ENCODE peak calls at places on chromosomes 1 and 21, in six cellular contexts. W, O, L, V, Y and I are unnamed samples.

GRCh38 chr1:115764541-115764940 is 4.0 kb downstream of the CASQ2 start:
- DNase-seq in W (peak; percentile 20), O (no peak), L (peak; percentile 24), V (no peak), Y (peak; percentile 57), I (peak; percentile 24)

GRCh38 chr1:110563089-110563488 is 43.1 kb downstream of the KCNA2 start:
- DNase-seq in W (no peak), O (no peak), L (no peak), V (no peak), Y (no peak), I (no peak)

GRCh38 chr1:198919667-198920398 is 281.0 kb downstream of the PTPRC start:
- DNase-seq in W (no peak), O (no peak), L (no peak), V (no peak), Y (no peak), I (no peak)

GRCh38 chr1:40341509-40342380 is 24.7 kb upstream of the COL9A2 start:
- DNase-seq in W (no peak), O (no peak), L (no peak), V (no peak), Y (no peak), I (no peak)

GRCh38 chr1:43786201-43786958 is 79.0 kb downstream of the ST3GAL3 start:
- DNase-seq in W (peak; percentile 6), O (no peak), L (no peak), V (no peak), Y (no peak), I (no peak)

GRCh38 chr1:165215676-165216075 is 140.8 kb downstream of the LMX1A start:
- DNase-seq in W (no peak), O (no peak), L (no peak), V (no peak), Y (no peak), I (no peak)

GRCh38 chr1:2132222-2133038 is 62.1 kb downstream of the FAAP20 start:
- DNase-seq in W (peak; percentile 8), O (peak; percentile 70), L (peak; percentile 80), V (peak; percentile 75), Y (peak; percentile 26), I (peak; percentile 14)

GRCh38 chr1:170959385-170959784 is 24.1 kb downstream of the MROH9 start:
- DNase-seq in W (no peak), O (no peak), L (no peak), V (no peak), Y (no peak), I (no peak)

GRCh38 chr1:159584536-159584935 is 3.1 kb upstream of the APCS start:
- DNase-seq in W (no peak), O (no peak), L (no peak), V (no peak), Y (no peak), I (no peak)

GRCh38 chr1:41366428-41367101 is 5.3 kb downstream of the FOXO6 start:
- DNase-seq in W (no peak), O (peak; percentile 20), L (no peak), V (peak; percentile 71), Y (no peak), I (no peak)

GRCh38 chr1:119347858-119348257 is 20.7 kb upstream of the HAO2 start:
- DNase-seq in W (no peak), O (no peak), L (no peak), V (no peak), Y (no peak), I (no peak)

GRCh38 chr1:26861286-26861701 is 1.7 kb upstream of the SFN start:
- DNase-seq in W (no peak), O (no peak), L (no peak), V (no peak), Y (no peak), I (peak; percentile 46)

GRCh38 chr1:37919277-37919676 is 27.6 kb downstream of the INPP5B start:
- DNase-seq in W (no peak), O (peak; percentile 41), L (peak; percentile 37), V (no peak), Y (peak; percentile 34), I (peak; percentile 46)

GRCh38 chr1:67683736-67684525 is 1.1 kb upstream of the GADD45A start:
- DNase-seq in W (peak; percentile 69), O (no peak), L (no peak), V (no peak), Y (no peak), I (no peak)

GRCh38 chr1:68104155-68104554 is 53.7 kb upstream of the DIRAS3 start:
- DNase-seq in W (peak; percentile 71), O (no peak), L (no peak), V (no peak), Y (no peak), I (no peak)

GRCh38 chr1:156836041-156836654 is 19.5 kb upstream of the SH2D2A start:
- DNase-seq in W (no peak), O (no peak), L (no peak), V (no peak), Y (no peak), I (no peak)

GRCh38 chr1:66386712-66387111 is 147.2 kb upstream of the SGIP1 start:
- DNase-seq in W (no peak), O (no peak), L (no peak), V (no peak), Y (no peak), I (no peak)

GRCh38 chr1:29912413-29912812 is 676.1 kb downstream of the PTPRU start:
- DNase-seq in W (peak; percentile 6), O (no peak), L (no peak), V (no peak), Y (peak; percentile 8), I (no peak)

GRCh38 chr1:27122652-27123051 is 32.3 kb downstream of the SLC9A1 start:
- DNase-seq in W (peak; percentile 83), O (no peak), L (peak; percentile 90), V (no peak), Y (peak; percentile 86), I (peak; percentile 61)

GRCh38 chr1:234676103-234676594 is 66.2 kb upstream of the IRF2BP2 start:
- DNase-seq in W (peak; percentile 82), O (peak; percentile 80), L (peak; percentile 84), V (peak; percentile 87), Y (peak; percentile 52), I (peak; percentile 86)

GRCh38 chr1:63799324-63799723 is 25.5 kb downstream of the ROR1 start:
- DNase-seq in W (no peak), O (no peak), L (no peak), V (no peak), Y (no peak), I (no peak)

GRCh38 chr21:43345746-43346409 is 81.1 kb downstream of the SIK1 start:
- DNase-seq in W (peak; percentile 50), O (no peak), L (peak; percentile 51), V (no peak), Y (peak; percentile 66), I (no peak)

GRCh38 chr1:20643080-20643479 is 9.8 kb downstream of the PINK1 start:
- DNase-seq in W (no peak), O (no peak), L (no peak), V (no peak), Y (no peak), I (no peak)

GRCh38 chr1:24643362-24644346 is 552 bp downstream of the SRRM1 start:
- DNase-seq in W (peak; percentile 25), O (no peak), L (peak; percentile 67), V (no peak), Y (no peak), I (peak; percentile 28)

GRCh38 chr1:228366851-228367741 is 39.5 kb downstream of the TRIM11 start:
- DNase-seq in W (no peak), O (peak; percentile 10), L (no peak), V (no peak), Y (no peak), I (no peak)

GRCh38 chr1:234188454-234188792 is 184.8 kb upstream of the COA6 start:
- DNase-seq in W (no peak), O (peak; percentile 76), L (no peak), V (peak; percentile 85), Y (peak; percentile 34), I (peak; percentile 18)

DNA sequence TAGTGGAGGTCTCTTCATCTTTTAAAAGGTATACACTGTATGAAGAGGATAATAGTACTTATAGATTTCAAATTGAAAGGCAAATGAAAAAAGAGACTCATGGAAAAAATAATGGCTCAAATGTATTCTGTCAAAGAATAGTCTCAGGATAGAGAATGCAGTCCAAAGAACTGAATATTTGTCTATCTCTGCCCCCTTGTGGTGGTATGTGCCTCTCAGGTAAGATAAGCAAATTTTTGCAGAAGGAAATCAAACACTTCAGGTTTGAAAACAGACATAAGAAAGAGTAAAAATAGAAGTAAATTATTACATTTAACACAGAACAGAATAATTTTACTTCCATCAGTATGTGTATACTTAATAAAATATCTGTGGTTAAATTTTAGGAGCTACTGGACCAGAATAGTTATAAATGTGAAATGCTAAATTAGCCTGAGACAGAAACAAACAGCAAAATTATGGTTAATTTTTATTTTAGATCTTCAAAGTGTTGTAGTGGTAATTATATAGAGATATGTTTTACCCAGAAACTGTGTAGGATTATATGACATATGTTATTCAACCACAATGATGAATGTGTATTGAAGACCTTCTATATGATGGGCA is 164.4 kb upstream of the PALMD start:
- DNase-seq in W (peak; percentile 75), O (peak; percentile 25), L (peak; percentile 38), V (no peak), Y (peak; percentile 60), I (peak; percentile 55)
- TF ChIP-seq JUN in W (no peak), O (no peak), L (no peak), V (no peak), Y (no peak), I (no peak)

GRCh38 chr1:167159782-167160181 is 60.9 kb upstream of the POU2F1 start:
- DNase-seq in W (no peak), O (no peak), L (no peak), V (no peak), Y (no peak), I (no peak)

GRCh38 chr1:167158095-167158812 is 62.4 kb upstream of the POU2F1 start:
- DNase-seq in W (no peak), O (no peak), L (no peak), V (no peak), Y (no peak), I (no peak)

GRCh38 chr1:167156466-167156865 is 62.6 kb downstream of the STYXL2 start:
- DNase-seq in W (no peak), O (no peak), L (no peak), V (no peak), Y (no peak), I (no peak)

GRCh38 chr1:167157101-167157500 is 63.2 kb downstream of the STYXL2 start:
- DNase-seq in W (no peak), O (no peak), L (no peak), V (no peak), Y (no peak), I (no peak)

GRCh38 chr1:167158813-167159275 is 61.8 kb upstream of the POU2F1 start:
- DNase-seq in W (no peak), O (no peak), L (no peak), V (no peak), Y (no peak), I (no peak)
- TF ChIP-seq JUN in W (no peak), O (no peak), L (no peak), V (no peak), Y (no peak), I (no peak)

GRCh38 chr1:187878883-187879282 is 1050.1 kb downstream of the PLA2G4A start:
- DNase-seq in W (no peak), O (no peak), L (no peak), V (no peak), Y (no peak), I (no peak)
- TF ChIP-seq JUN in W (no peak), O (no peak), L (no peak), V (no peak), Y (no peak), I (no peak)

GRCh38 chr1:55751776-55752175 is 536.6 kb upstream of the USP24 start:
- DNase-seq in W (no peak), O (no peak), L (no peak), V (no peak), Y (no peak), I (no peak)
- TF ChIP-seq JUN in W (no peak), O (no peak), L (no peak), V (no peak), Y (no peak), I (no peak)